ENCODE peak calls at places on chromosomes 13 and 19, in four cellular contexts. A is substantia nigra, U is HEK293T, D is AG08395. P is an unnamed sample.

GRCh38 chr13:50676602-50677001 is 166.9 kb downstream of the DLEU7 start:
- DNase-seq in A (no peak), U (no peak), D (peak; percentile 56), P (no peak)

GRCh38 chr19:35556846-35557538 is 6.5 kb downstream of the ATP4A start:
- DNase-seq in A (no peak), U (no peak), D (no peak), P (no peak)

GRCh38 chr19:8665468-8666213 is 33.0 kb downstream of the ACTL9 start:
- DNase-seq in A (no peak), U (no peak), D (no peak), P (no peak)

GRCh38 chr19:17910776-17911360 is 21.9 kb upstream of the CCDC124 start:
- DNase-seq in A (no peak), U (no peak), D (no peak), P (no peak)

GRCh38 chr13:47085346-47085745 is 188.5 kb upstream of the HTR2A start:
- DNase-seq in A (no peak), U (no peak), D (peak; percentile 31), P (no peak)

GRCh38 chr13:99501952-99502310 is 659 bp downstream of the TM9SF2 start:
- DNase-seq in A (no peak), U (no peak), D (no peak), P (no peak)

GRCh38 chr19:46755077-46755852 is 9.0 kb upstream of the STRN4 start:
- DNase-seq in A (no peak), U (no peak), D (peak; percentile 35), P (no peak)

GRCh38 chr13:35599385-35599784 is 122.9 kb upstream of the MAB21L1 start:
- DNase-seq in A (no peak), U (no peak), D (no peak), P (no peak)

GRCh38 chr19:18319591-18320135 is 3.2 kb downstream of the LSM4 start:
- DNase-seq in A (no peak), U (no peak), D (no peak), P (no peak)

GRCh38 chr13:73223372-73223781 is 164.6 kb downstream of the KLF5 start:
- DNase-seq in A (no peak), U (no peak), D (no peak), P (no peak)

GRCh38 chr13:109154146-109154545 is 524.7 kb downstream of the MYO16 start:
- DNase-seq in A (no peak), U (no peak), D (no peak), P (no peak)

GRCh38 chr13:45356966-45357689 is 16.1 kb upstream of the TPT1 start:
- DNase-seq in A (no peak), U (no peak), D (no peak), P (no peak)

GRCh38 chr13:46179576-46180368 is 2.2 kb downstream of the LCP1 start:
- DNase-seq in A (no peak), U (no peak), D (no peak), P (no peak)

GRCh38 chr13:44218501-44219240 is 155.0 kb upstream of the SERP2 start:
- DNase-seq in A (no peak), U (no peak), D (no peak), P (no peak)

GRCh38 chr13:76937416-76937815 is 10.9 kb upstream of the ACOD1 start:
- DNase-seq in A (no peak), U (no peak), D (peak; percentile 87), P (no peak)

GRCh38 chr13:73440296-73440895 is 381.6 kb downstream of the KLF5 start:
- DNase-seq in A (no peak), U (no peak), D (no peak), P (no peak)

GRCh38 chr13:51064753-51065152 is 46.3 kb downstream of the C13orf42 start:
- DNase-seq in A (no peak), U (no peak), D (no peak), P (no peak)

GRCh38 chr13:110624766-110625756 is 9.7 kb downstream of the NAXD start:
- DNase-seq in A (no peak), U (no peak), D (no peak), P (no peak)

GRCh38 chr19:51354103-51354741 is 12.0 kb downstream of the ETFB start:
- DNase-seq in A (no peak), U (no peak), D (no peak), P (no peak)

GRCh38 chr13:60788156-60788829 is 391.3 kb downstream of the TDRD3 start:
- DNase-seq in A (no peak), U (no peak), D (no peak), P (no peak)

GRCh38 chr19:8337728-8338127 is 5.3 kb downstream of the KANK3 start:
- DNase-seq in A (no peak), U (no peak), D (no peak), P (no peak)

GRCh38 chr19:15964231-15964630 is 15.4 kb downstream of the OR10H4 start:
- DNase-seq in A (no peak), U (no peak), D (no peak), P (no peak)

GRCh38 chr19:33446918-33447293 is 73.4 kb downstream of the CEBPG start:
- DNase-seq in A (no peak), U (no peak), D (no peak), P (no peak)

GRCh38 chr13:91245283-91245682 is 102.2 kb upstream of the MIR17HG start:
- DNase-seq in A (no peak), U (no peak), D (no peak), P (no peak)

P was measured in SK-N-MC.